ENCODE peak calls at places on chromosomes 5 and 9, in four cellular contexts. Q, A, W and V are unnamed samples.

GRCh38 chr5:45578270-45578669 is 117.9 kb downstream of the HCN1 start:
- DNase-seq in W (no peak), Q (no peak), A (no peak), V (no peak)

GRCh38 chr9:35756743-35757526 is 2.9 kb upstream of the MSMP start:
- DNase-seq in W (no peak), A (peak; percentile 71), Q (no peak), V (peak; percentile 62)

GRCh38 chr5:34519489-34520220 is 136.5 kb upstream of the RAI14 start:
- DNase-seq in W (no peak), A (no peak), Q (peak; percentile 70), V (no peak)

GRCh38 chr9:133987455-133987800 is 4.7 kb downstream of the VAV2 start:
- DNase-seq in W (no peak), A (no peak), Q (no peak), V (no peak)

GRCh38 chr9:114303977-114304376 is 18.9 kb upstream of the ORM1 start:
- DNase-seq in A (no peak), W (no peak), Q (no peak), V (no peak)

GRCh38 chr9:120875643-120875953 is 1.4 kb downstream of the PHF19 start:
- DNase-seq in Q (no peak), A (no peak), W (no peak), V (no peak)

GRCh38 chr9:127886401-127886972 is 9.0 kb upstream of the AK1 start:
- DNase-seq in A (no peak), Q (no peak), W (no peak), V (no peak)

GRCh38 chr5:149616727-149617284 is 35.5 kb downstream of the ARHGEF37 start:
- DNase-seq in Q (no peak), A (no peak), W (peak; percentile 68), V (no peak)

DNA sequence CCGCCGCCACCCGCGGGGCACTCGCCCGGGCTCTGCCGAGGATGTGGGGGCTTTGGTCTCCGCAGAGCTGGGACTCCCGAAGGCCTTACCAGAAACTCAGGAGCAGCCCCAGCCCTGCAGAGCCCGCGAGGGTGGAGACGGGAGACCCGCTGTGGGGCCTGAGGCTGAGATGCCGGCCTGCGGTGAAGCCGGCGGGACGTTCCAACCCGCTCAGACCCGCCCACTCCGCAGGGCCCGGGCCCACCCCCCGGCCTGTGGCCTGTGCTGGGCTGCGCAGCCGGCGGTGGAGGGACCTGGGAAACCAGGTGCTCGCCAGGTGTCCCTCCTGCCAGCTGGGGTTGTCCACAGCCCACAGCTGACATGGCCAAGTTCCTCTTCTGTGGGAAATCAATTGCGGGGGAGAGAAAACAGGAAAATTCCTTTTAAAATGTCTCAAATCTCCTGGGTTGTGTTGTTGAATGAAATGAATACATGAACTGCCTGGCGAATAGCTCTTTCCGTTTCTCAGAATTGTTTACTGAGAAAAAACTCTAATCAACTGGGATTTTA is 48.9 kb upstream of the IRX4 start:
- DNase-seq in W (no peak), Q (no peak), A (no peak), V (no peak)
- TF ChIP-seq POLR2A in W (no peak), Q (no peak), A (no peak), V (no peak)

DNA sequence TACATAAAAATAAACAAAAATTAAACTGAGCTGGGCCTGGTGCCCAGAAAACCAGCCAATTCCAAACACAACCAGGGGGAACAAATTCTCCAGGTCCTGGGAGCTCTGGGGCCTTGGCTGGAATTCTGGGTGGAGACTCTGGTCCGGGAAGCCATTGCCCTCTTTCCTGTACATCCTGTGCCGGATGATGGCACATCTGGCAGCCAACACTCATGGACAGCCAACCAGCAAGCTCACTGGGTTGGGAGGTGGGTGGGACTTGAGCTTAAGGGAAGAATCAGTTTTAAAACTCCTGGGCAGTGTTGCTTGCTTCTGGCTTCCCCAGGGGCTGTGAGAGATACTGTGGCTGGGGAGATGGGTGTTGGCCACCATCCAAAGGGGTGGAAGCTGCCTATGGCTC is 56.1 kb downstream of the PCDH1 start:
- DNase-seq in Q (peak; percentile 50), W (no peak), A (no peak), V (no peak)
- TF ChIP-seq MXI1 in Q (no peak), W (no peak), A (no peak), V (no peak)

GRCh38 chr5:158699336-158699735 is 400.4 kb downstream of the EBF1 start:
- DNase-seq in W (no peak), Q (no peak), A (no peak), V (no peak)
- H3K27ac ChIP-seq in W (no peak overlapping the region), Q (no peak overlapping the region), A (no peak overlapping the region), V (no peak overlapping the region)

GRCh38 chr5:676699-677076 is 16.5 kb downstream of the TPPP start:
- DNase-seq in W (no peak), Q (no peak), A (no peak), V (no peak)
- TF ChIP-seq POLR2A in W (no peak), Q (no peak), A (peak; percentile 26), V (no peak)